ENCODE peak calls at places on chromosomes 7 and 10, in six cellular contexts. A is prostate gland; E is mesothelial cell of epicardium; P is activated CD4-positive, alpha-beta T cell treated with anti-CD3 and anti-CD28 coated beads for 48 hours; C is posterior cingulate gyrus; F is Peyer's patch. G is an unnamed sample.
A peak's percentile ranks its signal among the peaks of the same experiment; 100 is the strongest.

GRCh38 chr10:78688945-78689935 is 379.5 kb upstream of the ZMIZ1 start:
- DNase-seq in A (no peak), E (no peak), P (no peak), C (peak; percentile 85), F (no peak), G (peak; percentile 35)

GRCh38 chr7:44980393-44981034 is 1.7 kb upstream of the MYO1G start:
- DNase-seq in A (no peak), E (no peak), P (peak; percentile 91), C (peak; percentile 55), F (peak; percentile 48), G (no peak)

GRCh38 chr7:111895049-111895448 is 311.1 kb downstream of the DOCK4 start:
- DNase-seq in A (no peak), E (no peak), P (no peak), C (no peak), F (no peak), G (no peak)

GRCh38 chr7:366171-366916 is 76.4 kb downstream of the FOXL3 start:
- DNase-seq in A (no peak), E (no peak), P (no peak), C (peak; percentile 12), F (no peak), G (no peak)

GRCh38 chr7:96069361-96069760 is 252.5 kb downstream of the SLC25A13 start:
- DNase-seq in A (no peak), E (no peak), P (no peak), C (no peak), F (no peak), G (no peak)

GRCh38 chr7:132742152-132742551 is 165.9 kb upstream of the PLXNA4 start:
- DNase-seq in A (no peak), E (no peak), P (no peak), C (no peak), F (no peak), G (no peak)

GRCh38 chr7:127890726-127891125 is 140.5 kb downstream of the LRRC4 start:
- DNase-seq in A (no peak), E (no peak), P (no peak), C (no peak), F (no peak), G (no peak)

GRCh38 chr10:323651-324293 is 188.5 kb downstream of the ZMYND11 start:
- DNase-seq in A (no peak), E (no peak), P (peak; percentile 53), C (peak; percentile 92), F (peak; percentile 80), G (no peak)

GRCh38 chr7:157414702-157415096 is 77.9 kb downstream of the DNAJB6 start:
- DNase-seq in A (no peak), E (no peak), P (no peak), C (no peak), F (no peak), G (no peak)

GRCh38 chr7:107715531-107715930 is 28.4 kb upstream of the CBLL1 start:
- DNase-seq in A (no peak), E (no peak), P (no peak), C (no peak), F (no peak), G (no peak)

GRCh38 chr10:84008878-84009277 is 130.4 kb upstream of the GHITM start:
- DNase-seq in A (no peak), E (no peak), P (peak; percentile 67), C (peak; percentile 75), F (no peak), G (peak; percentile 67)

GRCh38 chr7:123043642-123044041 is 48.1 kb upstream of the TAS2R16 start:
- DNase-seq in A (no peak), E (no peak), P (no peak), C (no peak), F (no peak), G (no peak)

GRCh38 chr10:81426722-81427121 is 448.3 kb upstream of the NRG3 start:
- DNase-seq in A (no peak), E (no peak), P (no peak), C (no peak), F (no peak), G (no peak)

GRCh38 chr10:60299961-60300883 is 89.5 kb downstream of the ANK3 start:
- DNase-seq in A (no peak), E (no peak), P (no peak), C (no peak), F (no peak), G (peak; percentile 65)

GRCh38 chr10:25616903-25617592 is 317.0 kb upstream of the MYO3A start:
- DNase-seq in A (no peak), E (no peak), P (no peak), C (no peak), F (no peak), G (no peak)

GRCh38 chr10:32366111-32366510 is 19.2 kb upstream of the EPC1 start:
- DNase-seq in A (no peak), E (no peak), P (no peak), C (no peak), F (no peak), G (no peak)

GRCh38 chr10:91163269-91163708 is 57.2 kb upstream of the PCGF5 start:
- DNase-seq in A (peak; percentile 39), E (peak; percentile 41), P (peak; percentile 78), C (peak; percentile 91), F (peak; percentile 76), G (peak; percentile 71)

GRCh38 chr7:120733143-120733542 is 124.8 kb downstream of the TSPAN12 start:
- DNase-seq in A (no peak), E (no peak), P (no peak), C (no peak), F (no peak), G (no peak)

GRCh38 chr7:44387427-44387826 is 62.0 kb upstream of the CAMK2B start:
- DNase-seq in A (no peak), E (no peak), P (no peak), C (no peak), F (no peak), G (no peak)

GRCh38 chr10:11243425-11244222 is 226.0 kb downstream of the CELF2 start:
- DNase-seq in A (no peak), E (no peak), P (no peak), C (no peak), F (no peak), G (no peak)

GRCh38 chr7:46539892-46540483 is 618.9 kb upstream of the IGFBP3 start:
- DNase-seq in A (no peak), E (no peak), P (no peak), C (no peak), F (no peak), G (no peak)

GRCh38 chr7:92835851-92836488 is 403 bp downstream of the CDK6 start:
- DNase-seq in A (peak; percentile 10), E (no peak), P (peak; percentile 68), C (no peak), F (peak; percentile 39), G (no peak)

GRCh38 chr7:134766779-134767566 is 12.5 kb upstream of the CALD1 start:
- DNase-seq in A (no peak), E (no peak), P (no peak), C (no peak), F (peak; percentile 60), G (no peak)

GRCh38 chr7:29557954-29558353 is 5.7 kb upstream of the PRR15 start:
- DNase-seq in A (no peak), E (no peak), P (no peak), C (no peak), F (no peak), G (no peak)

GRCh38 chr7:155166673-155167370 is 96.7 kb downstream of the HTR5A start:
- DNase-seq in A (no peak), E (no peak), P (no peak), C (peak; percentile 82), F (no peak), G (no peak)

GRCh38 chr10:111677747-111678146 is 505.8 kb downstream of the GPAM start:
- DNase-seq in A (no peak), E (no peak), P (no peak), C (no peak), F (no peak), G (no peak)

GRCh38 chr10:96470108-96470743 is 43.5 kb downstream of the TLL2 start:
- DNase-seq in A (no peak), E (no peak), P (peak; percentile 55), C (no peak), F (no peak), G (peak; percentile 71)

G was measured in neural progenitor cell.